ENCODE peak calls at places on chromosomes 13 and 19, in four cellular contexts. One of them, this sample, is unnamed.

GRCh38 chr19:54415208-54415900 is at the start of gene TTYH1:
- DNase-seq in H1: no peak
- DNase-seq in trophoblast cell: no peak
- DNase-seq in mesenchymal stem cell: no peak
- DNase-seq in this sample: no peak

GRCh38 chr13:77036294-77036693 is 9.3 kb upstream of the FBXL3 start:
- DNase-seq in mesenchymal stem cell: no peak
- DNase-seq in H1: no peak
- DNase-seq in trophoblast cell: no peak
- DNase-seq in this sample: no peak

GRCh38 chr19:53183146-53183545 is 10.0 kb downstream of the ZNF665 start:
- DNase-seq in H1: no peak
- DNase-seq in mesenchymal stem cell: no peak
- DNase-seq in trophoblast cell: peak; percentile 3
- DNase-seq in this sample: peak; percentile 66

GRCh38 chr13:53142301-53142700 is 113.7 kb downstream of the OLFM4 start:
- DNase-seq in H1: no peak
- DNase-seq in mesenchymal stem cell: no peak
- DNase-seq in trophoblast cell: no peak
- DNase-seq in this sample: peak; percentile 30

GRCh38 chr13:113921763-113922162 is 52.1 kb downstream of the C13orf46 start:
- DNase-seq in mesenchymal stem cell: no peak
- DNase-seq in H1: no peak
- DNase-seq in trophoblast cell: no peak
- DNase-seq in this sample: no peak

GRCh38 chr13:52776726-52777125 is 37.1 kb upstream of the CNMD start:
- DNase-seq in trophoblast cell: no peak
- DNase-seq in mesenchymal stem cell: no peak
- DNase-seq in H1: no peak
- DNase-seq in this sample: no peak

GRCh38 chr19:16588824-16589577 is 16.8 kb upstream of the SLC35E1 start:
- DNase-seq in H1: no peak
- DNase-seq in mesenchymal stem cell: no peak
- DNase-seq in trophoblast cell: no peak
- DNase-seq in this sample: no peak

GRCh38 chr19:46303702-46304397 is 7.0 kb downstream of the HIF3A start:
- DNase-seq in mesenchymal stem cell: peak; percentile 38
- DNase-seq in trophoblast cell: peak; percentile 62
- DNase-seq in H1: peak; percentile 94
- DNase-seq in this sample: no peak

GRCh38 chr19:2181618-2181997 is 17.9 kb downstream of the DOT1L start:
- DNase-seq in trophoblast cell: no peak
- DNase-seq in mesenchymal stem cell: no peak
- DNase-seq in H1: no peak
- DNase-seq in this sample: no peak

GRCh38 chr19:1619094-1619439 is 13.8 kb upstream of the UQCR11 start:
- DNase-seq in trophoblast cell: no peak
- DNase-seq in H1: no peak
- DNase-seq in mesenchymal stem cell: no peak
- DNase-seq in this sample: no peak

GRCh38 chr13:29521336-29521735 is 74.2 kb downstream of the SLC7A1 start:
- DNase-seq in trophoblast cell: no peak
- DNase-seq in H1: no peak
- DNase-seq in mesenchymal stem cell: no peak
- DNase-seq in this sample: no peak

GRCh38 chr19:1154731-1155351 is 19.2 kb downstream of the SBNO2 start:
- DNase-seq in trophoblast cell: peak; percentile 96
- DNase-seq in mesenchymal stem cell: peak; percentile 95
- DNase-seq in H1: no peak
- DNase-seq in this sample: peak; percentile 86

GRCh38 chr19:16688084-16688483 is 27.1 kb downstream of the TMEM38A start:
- DNase-seq in mesenchymal stem cell: no peak
- DNase-seq in trophoblast cell: no peak
- DNase-seq in H1: no peak
- DNase-seq in this sample: no peak

GRCh38 chr13:41178040-41178439 is 16.3 kb downstream of the KBTBD7 start:
- DNase-seq in mesenchymal stem cell: peak; percentile 58
- DNase-seq in trophoblast cell: peak; percentile 70
- DNase-seq in H1: no peak
- DNase-seq in this sample: peak; percentile 47

GRCh38 chr13:98504371-98504963 is 72.4 kb downstream of the STK24 start:
- DNase-seq in H1: no peak
- DNase-seq in mesenchymal stem cell: no peak
- DNase-seq in trophoblast cell: no peak
- DNase-seq in this sample: no peak

GRCh38 chr13:24878340-24878739 is 114.4 kb downstream of the RNF17 start:
- DNase-seq in trophoblast cell: no peak
- DNase-seq in H1: no peak
- DNase-seq in mesenchymal stem cell: no peak
- DNase-seq in this sample: no peak

GRCh38 chr19:24060687-24061356 is 26.2 kb upstream of the ZNF254 start:
- DNase-seq in trophoblast cell: peak; percentile 89
- DNase-seq in H1: no peak
- DNase-seq in mesenchymal stem cell: no peak
- DNase-seq in this sample: peak; percentile 18

GRCh38 chr19:22144394-22144793 is 52.4 kb downstream of the ZNF676 start:
- DNase-seq in trophoblast cell: peak; percentile 11
- DNase-seq in mesenchymal stem cell: peak; percentile 18
- DNase-seq in H1: no peak
- DNase-seq in this sample: peak; percentile 10

GRCh38 chr19:41352609-41353465 is 885 bp downstream of the TGFB1 start:
- DNase-seq in mesenchymal stem cell: peak; percentile 73
- DNase-seq in H1: no peak
- DNase-seq in trophoblast cell: peak; percentile 53
- DNase-seq in this sample: peak; percentile 44

GRCh38 chr13:98650376-98651107 is 73.6 kb upstream of the STK24 start:
- DNase-seq in mesenchymal stem cell: no peak
- DNase-seq in H1: no peak
- DNase-seq in trophoblast cell: peak; percentile 86
- DNase-seq in this sample: no peak

DNA sequence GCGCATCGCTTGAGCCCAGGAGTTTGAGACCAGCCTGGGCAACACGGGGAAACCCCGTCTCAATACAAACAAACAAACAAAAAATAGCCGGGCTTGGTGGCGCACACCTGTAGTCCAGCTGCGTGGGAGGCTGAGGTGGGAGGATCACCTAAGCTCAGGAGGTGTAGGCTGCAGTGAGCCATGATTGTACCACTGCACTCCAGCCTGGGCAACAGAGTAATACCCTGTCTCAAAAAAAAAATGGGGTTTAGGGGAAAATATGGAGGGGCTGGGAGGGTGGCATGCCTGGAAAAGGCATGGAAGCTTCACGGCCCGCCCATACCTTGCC is 1.9 kb upstream of the ISYNA1 start:
- DNase-seq in H1: no peak
- DNase-seq in trophoblast cell: peak; percentile 65
- DNase-seq in mesenchymal stem cell: no peak
- DNase-seq in this sample: no peak
- H3K27ac ChIP-seq in H1: no peak overlapping the region
- H3K27ac ChIP-seq in trophoblast cell: peak overlapping the region; percentile 97
- H3K27ac ChIP-seq in mesenchymal stem cell: peak overlapping the region; percentile 63
- H3K27ac ChIP-seq in this sample: no peak overlapping the region

DNA sequence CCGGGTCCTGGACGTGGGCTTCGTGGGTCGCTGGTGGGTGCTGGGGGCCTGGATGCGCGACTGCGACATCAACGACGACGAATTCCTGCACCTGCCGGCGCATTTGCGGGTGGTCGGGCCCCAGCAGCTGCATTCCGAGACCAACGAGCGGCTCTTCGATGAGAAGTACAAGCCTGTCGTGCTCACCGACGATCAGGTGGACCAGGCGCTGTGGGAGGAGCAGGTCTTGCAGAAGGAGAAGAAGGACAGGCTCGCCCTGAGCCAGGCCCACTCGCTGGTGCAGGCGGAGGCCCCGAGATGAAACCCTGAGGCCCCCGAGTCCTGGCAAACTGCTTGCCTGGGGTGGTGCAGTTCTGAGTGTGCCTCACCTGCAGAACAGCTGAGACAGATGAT is 787 bp downstream of the TIMM29 start:
- DNase-seq in trophoblast cell: no peak
- DNase-seq in mesenchymal stem cell: no peak
- DNase-seq in H1: no peak
- DNase-seq in this sample: no peak
- H3K14ac ChIP-seq in trophoblast cell: peak overlapping the region; percentile 78
- H3K14ac ChIP-seq in mesenchymal stem cell: peak overlapping the region; percentile 83
- H3K14ac ChIP-seq in H1: no peak overlapping the region
- H3K14ac ChIP-seq in this sample: peak overlapping the region; percentile 13

GRCh38 chr19:4691383-4691782 is 21.2 kb upstream of the MYDGF start:
- DNase-seq in mesenchymal stem cell: no peak
- DNase-seq in trophoblast cell: peak; percentile 38
- DNase-seq in H1: no peak
- DNase-seq in this sample: no peak

GRCh38 chr19:4693471-4694121 is 23.5 kb upstream of the MYDGF start:
- DNase-seq in mesenchymal stem cell: no peak
- DNase-seq in trophoblast cell: no peak
- DNase-seq in H1: no peak
- DNase-seq in this sample: no peak

GRCh38 chr19:4694211-4694987 is 24.3 kb upstream of the MYDGF start:
- DNase-seq in H1: no peak
- DNase-seq in trophoblast cell: no peak
- DNase-seq in mesenchymal stem cell: peak; percentile 87
- DNase-seq in this sample: peak; percentile 94

GRCh38 chr19:4693078-4693350 is 22.9 kb upstream of the MYDGF start:
- DNase-seq in H1: no peak
- DNase-seq in mesenchymal stem cell: no peak
- DNase-seq in trophoblast cell: no peak
- DNase-seq in this sample: no peak

GRCh38 chr19:4692275-4693077 is 22.3 kb upstream of the MYDGF start:
- DNase-seq in trophoblast cell: no peak
- DNase-seq in mesenchymal stem cell: no peak
- DNase-seq in H1: no peak
- DNase-seq in this sample: no peak
- H3K27ac ChIP-seq in trophoblast cell: no peak overlapping the region
- H3K27ac ChIP-seq in mesenchymal stem cell: no peak overlapping the region
- H3K27ac ChIP-seq in H1: no peak overlapping the region
- H3K27ac ChIP-seq in this sample: no peak overlapping the region

GRCh38 chr19:15354557-15355296 is 22.4 kb upstream of the BRD4 start:
- DNase-seq in mesenchymal stem cell: no peak
- DNase-seq in trophoblast cell: no peak
- DNase-seq in H1: no peak
- DNase-seq in this sample: no peak
- H3K14ac ChIP-seq in mesenchymal stem cell: no peak overlapping the region
- H3K14ac ChIP-seq in trophoblast cell: no peak overlapping the region
- H3K14ac ChIP-seq in H1: no peak overlapping the region
- H3K14ac ChIP-seq in this sample: no peak overlapping the region

DNA sequence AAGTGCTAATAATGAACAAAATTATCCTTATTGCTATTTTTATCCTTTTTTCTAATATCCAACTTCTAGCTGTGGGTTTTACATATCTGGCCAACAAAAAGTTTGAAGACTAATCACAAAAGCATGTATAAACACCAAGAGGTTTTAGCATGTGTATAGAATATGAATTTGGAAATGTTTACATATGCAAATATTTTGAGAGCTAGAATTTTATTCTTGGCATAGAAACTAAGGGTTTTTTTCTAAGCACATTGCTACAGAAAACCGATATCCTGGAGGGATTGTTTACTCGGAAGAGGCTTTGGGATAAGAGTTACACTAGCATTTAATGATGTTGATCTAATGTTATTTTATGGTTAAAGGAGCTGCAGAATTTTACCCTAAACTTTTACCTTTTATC is 392.1 kb downstream of the EFNB2 start:
- DNase-seq in mesenchymal stem cell: no peak
- DNase-seq in H1: no peak
- DNase-seq in trophoblast cell: no peak
- DNase-seq in this sample: peak; percentile 90
- H3K27ac ChIP-seq in mesenchymal stem cell: no peak overlapping the region
- H3K27ac ChIP-seq in H1: no peak overlapping the region
- H3K27ac ChIP-seq in trophoblast cell: no peak overlapping the region
- H3K27ac ChIP-seq in this sample: no peak overlapping the region

GRCh38 chr19:3819989-3820388 is 33.8 kb upstream of the MATK start:
- DNase-seq in mesenchymal stem cell: no peak
- DNase-seq in trophoblast cell: no peak
- DNase-seq in H1: no peak
- DNase-seq in this sample: no peak
- H3K14ac ChIP-seq in mesenchymal stem cell: no peak overlapping the region
- H3K14ac ChIP-seq in trophoblast cell: no peak overlapping the region
- H3K14ac ChIP-seq in H1: no peak overlapping the region
- H3K14ac ChIP-seq in this sample: no peak overlapping the region

DNA sequence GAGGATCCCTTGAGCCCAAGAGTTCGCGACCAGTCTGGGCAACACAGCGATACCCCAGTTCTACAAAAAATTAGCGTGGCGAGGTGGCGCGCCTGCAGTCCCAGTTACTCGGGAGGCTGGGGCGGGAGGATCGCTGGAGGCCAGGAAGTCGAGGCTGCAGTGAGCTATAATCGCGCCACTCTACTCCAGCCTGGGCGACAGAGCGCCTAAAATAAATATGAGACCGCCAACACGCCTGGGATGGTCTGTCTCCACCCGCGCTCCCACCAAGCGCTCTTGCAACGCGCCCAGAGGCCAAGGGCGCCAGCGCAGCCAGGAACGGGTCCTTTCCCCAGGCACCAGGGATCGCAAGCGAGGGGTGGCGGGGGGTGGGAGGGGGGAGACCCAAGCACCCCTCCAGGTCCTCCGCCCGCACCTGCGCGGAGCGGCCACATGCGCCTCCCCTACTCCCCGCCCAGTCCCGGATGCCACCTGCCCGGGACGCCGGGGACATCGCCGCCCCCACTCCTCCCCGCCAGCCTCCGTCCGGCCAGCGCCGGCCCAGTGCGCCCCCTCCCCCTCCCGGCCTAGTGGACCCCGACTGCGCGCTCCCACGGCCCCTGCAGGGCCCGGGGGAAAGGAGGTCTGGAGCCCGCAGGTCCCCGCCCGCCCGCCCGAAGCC is 441 bp downstream of the RHPN2 start:
- DNase-seq in mesenchymal stem cell: peak; percentile 42
- DNase-seq in trophoblast cell: peak; percentile 33
- DNase-seq in H1: no peak
- DNase-seq in this sample: no peak
- H3K27ac ChIP-seq in mesenchymal stem cell: no peak overlapping the region
- H3K27ac ChIP-seq in trophoblast cell: no peak overlapping the region
- H3K27ac ChIP-seq in H1: no peak overlapping the region
- H3K27ac ChIP-seq in this sample: no peak overlapping the region